ENCODE peak calls at places on chromosomes 7 and 10, in four cellular contexts. A is HepG2, E is GM12878, B is K562. D is an unnamed sample.

GRCh38 chr7:138499340-138499739 is 39.3 kb downstream of the TRIM24 start:
- DNase-seq in B (no peak), A (no peak), E (no peak), D (no peak)

GRCh38 chr7:320297-320696 is 30.3 kb downstream of the FOXL3 start:
- DNase-seq in E (no peak), A (no peak), B (no peak), D (no peak)

GRCh38 chr7:110003827-110004226 is 1087.1 kb upstream of the LRRN3 start:
- DNase-seq in B (no peak), A (no peak), E (no peak), D (no peak)

GRCh38 chr10:77441541-77442175 is 195.9 kb downstream of the KCNMA1 start:
- DNase-seq in B (no peak), A (no peak), E (no peak), D (no peak)

GRCh38 chr10:119518936-119519335 is 23.6 kb downstream of the RGS10 start:
- DNase-seq in B (no peak), A (no peak), E (no peak), D (no peak)

GRCh38 chr10:637221-637620 is 52.2 kb downstream of the DIP2C start:
- DNase-seq in B (no peak), A (no peak), E (no peak), D (no peak)

GRCh38 chr10:60417898-60418297 is 28.2 kb upstream of the ANK3 start:
- DNase-seq in E (no peak), B (no peak), A (no peak), D (no peak)

GRCh38 chr7:127158659-127159058 is 94.1 kb downstream of the GRM8 start:
- DNase-seq in E (no peak), B (peak), A (peak), D (no peak)

GRCh38 chr7:116032886-116033285 is 2.3 kb upstream of the TFEC start:
- DNase-seq in E (no peak), B (no peak), A (no peak), D (no peak)

GRCh38 chr10:1363466-1364121 is 307.4 kb downstream of the WDR37 start:
- DNase-seq in E (no peak), B (no peak), A (no peak), D (no peak)

GRCh38 chr10:32982293-32982709 is 24.3 kb upstream of the ITGB1 start:
- DNase-seq in E (no peak), B (no peak), A (no peak), D (no peak)

GRCh38 chr7:93145324-93145723 is 2.9 kb downstream of the SAMD9L start:
- DNase-seq in B (no peak), E (no peak), A (no peak), D (no peak)

GRCh38 chr7:11168622-11169170 is 195.0 kb downstream of the PHF14 start:
- DNase-seq in E (no peak), A (no peak), B (no peak), D (no peak)

GRCh38 chr7:27053153-27053552 is 42.6 kb downstream of the HOXA1 start:
- DNase-seq in A (no peak), B (no peak), E (no peak), D (no peak)

GRCh38 chr10:92492748-92493240 is 81.1 kb downstream of the IDE start:
- DNase-seq in E (no peak), B (no peak), A (no peak), D (no peak)

GRCh38 chr7:16836481-16836880 is 31.7 kb upstream of the AGR2 start:
- DNase-seq in A (no peak), E (no peak), B (no peak), D (no peak)

GRCh38 chr10:62735464-62736188 is 68.9 kb upstream of the ADO start:
- DNase-seq in E (peak), A (no peak), B (peak), D (no peak)

GRCh38 chr7:111210996-111211395 is 120.1 kb downstream of the LRRN3 start:
- DNase-seq in B (no peak), E (no peak), A (no peak), D (no peak)

GRCh38 chr10:115826391-115826790 is 446.6 kb downstream of the GFRA1 start:
- DNase-seq in B (no peak), A (no peak), E (no peak), D (no peak)

GRCh38 chr7:122764020-122764419 is 61.3 kb upstream of the RNF148 start:
- DNase-seq in A (no peak), B (no peak), E (no peak), D (no peak)

GRCh38 chr10:90462761-90463160 is 395.1 kb downstream of the HTR7 start:
- DNase-seq in E (no peak), A (no peak), B (no peak), D (no peak)

GRCh38 chr10:95339863-95340262 is 49.1 kb upstream of the PDLIM1 start:
- DNase-seq in E (no peak), B (no peak), A (no peak), D (no peak)

GRCh38 chr7:128735433-128735832 is 3.7 kb upstream of the CALU start:
- DNase-seq in A (no peak), E (no peak), B (no peak), D (no peak)

GRCh38 chr10:116658152-116658551 is 37.4 kb downstream of the PNLIPRP2 start:
- DNase-seq in E (no peak), A (no peak), B (no peak), D (no peak)

GRCh38 chr7:133051066-133051465 is 30.8 kb downstream of the CHCHD3 start:
- DNase-seq in B (peak), E (no peak), A (no peak), D (peak)

GRCh38 chr7:140607441-140607989 is 33.1 kb downstream of the DENND2A start:
- DNase-seq in B (no peak), E (no peak), A (no peak), D (peak)

GRCh38 chr7:54846272-54846671 is 87.3 kb upstream of the SEC61G start:
- DNase-seq in E (no peak), A (no peak), B (no peak), D (no peak)

GRCh38 chr10:71771821-71772617 is 1.3 kb downstream of the VSIR start:
- DNase-seq in A (no peak), B (no peak), E (no peak), D (no peak)

GRCh38 chr10:72133517-72133916 is 45.2 kb upstream of the SPOCK2 start:
- DNase-seq in E (peak), A (peak), B (no peak), D (no peak)

GRCh38 chr7:95357623-95358022 is 33.3 kb upstream of the PON1 start:
- DNase-seq in B (no peak), E (no peak), A (peak), D (no peak)
- TF ChIP-seq FOXM1 in B (no peak), E (no peak), A (no peak), D (no peak)

GRCh38 chr10:112487964-112488363 is 40.9 kb downstream of the VTI1A start:
- DNase-seq in B (no peak), E (no peak), A (no peak), D (no peak)

GRCh38 chr10:112484399-112484798 is 37.4 kb downstream of the VTI1A start:
- DNase-seq in A (no peak), B (no peak), E (no peak), D (no peak)
- H3K4me3 ChIP-seq in A (no peak), B (no peak), E (no peak), D (no peak)

GRCh38 chr10:50431791-50432190 is 180.5 kb upstream of the ASAH2 start:
- DNase-seq in E (peak), B (no peak), A (no peak), D (no peak)
- TF ChIP-seq YY1 in E (no peak), B (no peak), A (no peak), D (no peak)

DNA sequence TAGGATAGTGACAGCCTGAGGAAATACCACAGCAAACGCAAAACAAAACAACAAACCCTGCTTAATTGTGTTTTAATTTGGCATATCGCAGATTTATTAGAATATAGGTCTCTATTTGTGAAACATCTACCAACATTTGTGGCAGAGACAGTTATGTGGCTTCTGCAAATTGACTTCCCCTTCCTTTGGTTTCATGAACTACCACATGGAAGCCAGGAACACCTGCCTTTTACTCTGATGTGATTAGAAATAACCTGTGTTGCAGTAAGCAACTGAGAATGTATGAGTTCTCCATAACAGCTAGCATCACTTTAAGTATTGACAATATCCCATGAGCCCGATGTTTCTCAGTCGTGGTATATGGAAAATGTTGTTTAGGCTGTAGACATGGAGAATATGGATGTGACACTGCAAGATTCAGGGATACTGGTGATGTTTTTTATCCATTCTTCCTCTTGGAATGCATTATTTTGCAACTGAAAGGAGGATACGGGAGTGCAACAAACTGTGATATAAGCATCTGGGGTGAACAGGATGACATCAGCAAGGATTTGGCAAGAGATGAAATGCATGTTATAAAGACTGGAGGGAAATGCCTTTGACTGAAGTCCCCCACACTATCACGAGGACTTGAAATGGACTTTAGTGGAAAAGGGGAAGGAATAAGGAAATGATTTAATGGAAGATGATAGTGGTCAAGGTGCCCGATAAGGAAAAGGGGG is 95.9 kb downstream of the CUBN start:
- DNase-seq in E (no peak), B (no peak), A (no peak), D (no peak)
- TF ChIP-seq FOXM1 in E (no peak), B (no peak), A (no peak), D (no peak)

GRCh38 chr7:12570529-12571461 is at the start of gene SCIN:
- DNase-seq in B (no peak), E (no peak), A (no peak), D (peak)

GRCh38 chr7:12570148-12570528 is 382 bp upstream of the SCIN start:
- DNase-seq in B (no peak), A (no peak), E (no peak), D (peak)

GRCh38 chr7:12567015-12567414 is 3.5 kb upstream of the SCIN start:
- DNase-seq in E (peak), B (no peak), A (no peak), D (no peak)

GRCh38 chr7:12571691-12572090 is 1.2 kb downstream of the SCIN start:
- DNase-seq in B (no peak), A (no peak), E (no peak), D (no peak)

DNA sequence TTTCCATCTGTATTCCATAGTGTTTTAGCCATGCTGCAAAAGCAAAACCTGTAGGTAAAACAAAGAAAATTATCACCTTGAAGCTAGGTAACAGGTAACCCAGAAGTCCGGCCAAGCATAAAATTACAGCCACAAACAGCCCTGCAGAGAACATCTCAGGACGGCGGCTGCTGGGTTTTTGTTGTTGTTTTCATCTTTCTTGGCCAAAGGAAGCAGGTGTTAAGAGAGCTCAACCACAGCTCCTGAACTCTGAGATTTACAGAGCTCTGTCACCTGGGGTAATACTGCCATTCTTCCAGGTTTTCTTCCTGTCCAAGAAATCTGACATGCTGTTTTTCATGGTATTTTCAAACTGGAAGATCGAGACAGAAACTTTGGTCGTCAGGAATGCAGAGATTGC is 847 bp upstream of the SCIN start:
- DNase-seq in A (no peak), B (no peak), E (no peak), D (no peak)
- H3K4me3 ChIP-seq in A (no peak), B (no peak), E (peak), D (no peak)

DNA sequence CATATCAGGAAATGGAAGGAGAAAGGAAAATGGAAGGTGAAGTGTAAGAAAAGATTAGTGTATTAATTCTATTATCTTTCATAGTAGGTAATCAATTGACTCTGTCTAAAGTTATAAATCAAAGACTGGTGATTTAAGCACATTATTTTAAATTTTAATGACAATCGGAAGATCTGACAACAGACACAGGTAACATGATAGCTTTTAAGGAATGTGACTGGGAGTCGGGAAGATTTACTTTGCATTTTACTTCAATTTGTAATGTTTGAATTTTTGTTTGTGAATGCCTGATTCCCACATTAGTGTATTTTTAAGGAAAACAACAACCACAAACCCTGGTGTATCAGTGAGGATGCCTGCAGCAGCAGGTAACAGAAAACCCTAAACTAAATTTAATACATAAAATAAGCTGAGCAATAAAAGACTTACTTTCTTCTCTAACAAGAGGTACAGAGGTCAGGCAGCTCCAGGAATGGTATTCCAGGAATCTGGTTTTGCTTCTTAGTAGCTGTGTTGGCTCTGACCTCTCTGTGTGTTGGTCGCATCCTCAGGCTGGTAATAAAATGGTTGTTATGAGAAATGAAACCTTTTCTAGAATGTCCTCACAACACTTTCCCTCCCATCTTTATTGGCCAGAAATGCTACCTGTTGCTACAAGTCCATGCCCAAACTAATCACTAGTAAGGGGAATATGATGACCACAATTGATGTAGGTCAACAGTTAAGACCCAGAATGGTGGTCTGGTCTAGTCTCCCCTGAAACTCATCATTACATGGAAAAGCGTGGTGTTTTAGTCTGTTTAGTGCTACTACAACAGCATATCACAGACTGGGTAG is 12.2 kb downstream of the DNAJB9 start:
- DNase-seq in B (no peak), A (peak), E (no peak), D (no peak)
- TF ChIP-seq YY1 in B (no peak), A (no peak), E (no peak), D (no peak)

GRCh38 chr7:12257582-12257981 is 46.5 kb downstream of the TMEM106B start:
- DNase-seq in E (peak), B (no peak), A (peak), D (no peak)
- TF ChIP-seq FOXM1 in E (peak), B (no peak), A (no peak), D (no peak)

GRCh38 chr10:19003341-19003740 is 45.3 kb upstream of the MALRD1 start:
- DNase-seq in A (no peak), B (no peak), E (no peak), D (no peak)
- H3K4me3 ChIP-seq in A (no peak), B (no peak), E (no peak), D (no peak)

DNA sequence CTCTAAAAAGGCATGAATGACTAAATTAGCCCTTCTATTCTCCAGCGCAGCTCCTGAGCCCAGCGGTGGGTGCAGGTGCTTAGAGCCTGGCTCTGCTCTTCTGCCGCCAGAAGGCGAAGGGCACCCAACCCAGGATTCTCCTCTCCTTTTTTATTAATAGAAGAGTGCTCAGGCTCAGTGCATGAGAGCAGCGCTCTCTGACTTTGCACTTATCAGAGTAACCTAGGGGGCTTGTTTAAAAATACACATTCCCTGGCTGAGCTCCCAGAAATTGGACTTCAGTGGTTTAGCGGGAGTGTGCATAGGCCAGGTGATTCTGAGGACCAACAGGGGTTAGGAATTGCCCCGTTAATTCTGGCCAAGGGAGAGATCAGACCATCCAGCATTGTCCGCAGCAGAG is 1.7 kb upstream of the PFKP start:
- DNase-seq in B (no peak), A (no peak), E (no peak), D (no peak)
- TF ChIP-seq YY1 in B (no peak), A (no peak), E (no peak), D (no peak)

GRCh38 chr10:43170491-43170890 is 32.2 kb downstream of the CSGALNACT2 start:
- DNase-seq in A (peak), E (no peak), B (no peak), D (no peak)

GRCh38 chr10:43176271-43176670 is 38.0 kb downstream of the CSGALNACT2 start:
- DNase-seq in B (no peak), A (no peak), E (no peak), D (no peak)

GRCh38 chr10:43174969-43175368 is 36.7 kb downstream of the CSGALNACT2 start:
- DNase-seq in B (no peak), A (no peak), E (no peak), D (no peak)

GRCh38 chr10:43173120-43173519 is 34.9 kb downstream of the CSGALNACT2 start:
- DNase-seq in E (no peak), A (no peak), B (no peak), D (peak)

GRCh38 chr10:43172645-43173044 is 34.4 kb downstream of the CSGALNACT2 start:
- DNase-seq in E (no peak), B (no peak), A (no peak), D (no peak)
- TF ChIP-seq FOXM1 in E (no peak), B (no peak), A (no peak), D (no peak)